ENCODE peak calls at places on chromosomes 16 and 17, in six cellular contexts. S is neural crest cell; W is M059J; R is spleen; A is GM03348; P is stimulated activated CD4-positive, alpha-beta T cell treated with anti-CD3 and anti-CD28 coated beads, Interleukin-1b, Interleukin-23, amount 100 ng/mL, for 24 hours. H is an unnamed sample.

GRCh38 chr16:51562896-51563295 is 411.8 kb upstream of the SALL1 start:
- DNase-seq in R (no peak), S (no peak), P (no peak), W (no peak), A (no peak), H (no peak)

GRCh38 chr17:55458977-55459376 is 37.3 kb upstream of the MMD start:
- DNase-seq in S (no peak), W (peak), A (peak), P (peak), R (no peak), H (no peak)

GRCh38 chr16:80682435-80683070 is 121.8 kb downstream of the CDYL2 start:
- DNase-seq in R (no peak), P (no peak), S (no peak), A (peak), W (peak), H (no peak)

GRCh38 chr17:2025622-2026309 is 632 bp upstream of the RTN4RL1 start:
- DNase-seq in W (peak), R (no peak), A (peak), P (no peak), S (peak), H (peak)

GRCh38 chr17:49407981-49408501 is 6.6 kb downstream of the PHB1 start:
- DNase-seq in W (peak), R (peak), S (peak), P (peak), A (peak), H (peak)

GRCh38 chr16:67964477-67965131 is 3.8 kb downstream of the SLC12A4 start:
- DNase-seq in P (no peak), R (no peak), W (no peak), A (no peak), S (no peak), H (no peak)

GRCh38 chr16:85490971-85491771 is 122.0 kb upstream of the GSE1 start:
- DNase-seq in A (no peak), R (no peak), W (no peak), P (no peak), S (no peak), H (peak)

GRCh38 chr16:88298882-88299745 is 83.6 kb upstream of the ZNF469 start:
- DNase-seq in P (no peak), A (peak), S (no peak), R (no peak), W (peak), H (no peak)

GRCh38 chr17:78988152-78988551 is 8.4 kb upstream of the LGALS3BP start:
- DNase-seq in R (no peak), S (no peak), A (no peak), W (no peak), P (no peak), H (no peak)

GRCh38 chr17:77467513-77467912 is 326.7 kb downstream of the SEC14L1 start:
- DNase-seq in R (no peak), P (no peak), A (no peak), S (no peak), W (no peak), H (no peak)

GRCh38 chr17:7026471-7027115 is 3.7 kb downstream of the BCL6B start:
- DNase-seq in P (no peak), S (no peak), A (no peak), R (peak), W (no peak), H (no peak)

GRCh38 chr17:7651097-7651958 is 602 bp downstream of the ATP1B2 start:
- DNase-seq in S (no peak), P (no peak), W (no peak), R (no peak), A (no peak), H (no peak)

GRCh38 chr17:46818319-46818928 is at the start of gene WNT3:
- DNase-seq in S (no peak), W (no peak), P (peak), R (peak), A (peak), H (peak)

GRCh38 chr16:49514391-49514980 is 140.9 kb downstream of the C16orf78 start:
- DNase-seq in S (no peak), A (no peak), R (peak), W (no peak), P (no peak), H (no peak)

GRCh38 chr16:29717113-29717512 is 28.7 kb downstream of the C16orf54 start:
- DNase-seq in A (no peak), S (no peak), P (no peak), W (no peak), R (peak), H (no peak)

GRCh38 chr16:75304521-75305363 is 53.3 kb upstream of the BCAR1 start:
- DNase-seq in W (peak), A (peak), S (no peak), R (peak), P (no peak), H (no peak)

GRCh38 chr17:43040655-43041054 is 15.6 kb downstream of the RND2 start:
- DNase-seq in P (no peak), S (no peak), R (no peak), W (no peak), A (no peak), H (peak)

GRCh38 chr17:79137015-79137770 is 62.6 kb downstream of the ENGASE start:
- DNase-seq in S (no peak), A (no peak), W (no peak), P (no peak), R (no peak), H (no peak)

GRCh38 chr16:8798535-8799157 is 1.0 kb downstream of the PMM2 start:
- DNase-seq in W (no peak), S (no peak), P (no peak), A (peak), R (no peak), H (no peak)

GRCh38 chr16:70691223-70692129 is 5.6 kb upstream of the MTSS2 start:
- DNase-seq in A (peak), R (no peak), W (peak), P (no peak), S (peak), H (no peak)

GRCh38 chr16:27220527-27220926 is 17.2 kb downstream of the KDM8 start:
- DNase-seq in P (no peak), R (no peak), W (no peak), A (no peak), S (no peak), H (no peak)

GRCh38 chr16:84340305-84341040 is 27.9 kb upstream of the ATP2C2 start:
- DNase-seq in W (no peak), R (no peak), S (no peak), P (no peak), A (no peak), H (no peak)

GRCh38 chr17:74362811-74363498 is 1.3 kb upstream of the BTBD17 start:
- DNase-seq in A (no peak), S (no peak), P (no peak), W (no peak), R (no peak), H (no peak)

GRCh38 chr16:80198995-80199299 is 341.8 kb upstream of the DYNLRB2 start:
- DNase-seq in S (no peak), P (no peak), R (no peak), A (no peak), W (no peak), H (no peak)

GRCh38 chr16:81779540-81780320 is 639 bp downstream of the PLCG2 start:
- DNase-seq in P (no peak), W (no peak), A (no peak), R (peak), S (peak), H (no peak)

GRCh38 chr17:27456681-27457404 is 595 bp downstream of the KSR1 start:
- DNase-seq in P (no peak), A (peak), R (peak), W (no peak), S (peak), H (no peak)